ENCODE peak calls at places on chromosomes 16 and 17, in four cellular contexts. V is neural progenitor cell, B is bronchial epithelial cell, I is psoas muscle. D is an unnamed sample.

GRCh38 chr16:87233928-87234327 is 83.3 kb downstream of the C16orf95 start:
- DNase-seq in V (peak; percentile 37), B (no peak), I (no peak), D (peak; percentile 69)

GRCh38 chr17:43900183-43900857 is 7.0 kb downstream of the MPP2 start:
- DNase-seq in V (peak; percentile 96), B (peak; percentile 63), I (peak; percentile 86), D (peak; percentile 99)

GRCh38 chr17:78780852-78781338 is 1.2 kb downstream of the CYTH1 start:
- DNase-seq in V (no peak), B (no peak), I (no peak), D (no peak)

GRCh38 chr17:9421525-9421924 is 154.1 kb downstream of the STX8 start:
- DNase-seq in V (no peak), B (no peak), I (no peak), D (no peak)

GRCh38 chr17:40415390-40415789 is 2.3 kb downstream of the TOP2A start:
- DNase-seq in V (peak; percentile 33), B (peak; percentile 59), I (no peak), D (peak; percentile 36)

GRCh38 chr17:80886641-80887573 is 104.7 kb upstream of the CHMP6 start:
- DNase-seq in V (no peak), B (no peak), I (no peak), D (no peak)

GRCh38 chr16:64629622-64630021 is 492.2 kb downstream of the CDH11 start:
- DNase-seq in V (no peak), B (peak; percentile 80), I (no peak), D (no peak)

GRCh38 chr16:88591577-88592021 is 21.4 kb downstream of the ZC3H18 start:
- DNase-seq in V (no peak), B (no peak), I (peak; percentile 61), D (no peak)

GRCh38 chr17:51255673-51256072 is 4.2 kb downstream of the MBTD1 start:
- DNase-seq in V (no peak), B (no peak), I (no peak), D (no peak)

GRCh38 chr17:51259574-51260236 is at the start of gene MBTD1:
- DNase-seq in V (peak; percentile 97), B (peak; percentile 87), I (peak; percentile 95), D (peak; percentile 96)

GRCh38 chr17:51258756-51259573 is 884 bp downstream of the MBTD1 start:
- DNase-seq in V (no peak), B (no peak), I (peak; percentile 21), D (peak; percentile 29)

GRCh38 chr17:51257150-51258081 is 2.4 kb downstream of the MBTD1 start:
- DNase-seq in V (no peak), B (peak; percentile 17), I (no peak), D (no peak)

DNA sequence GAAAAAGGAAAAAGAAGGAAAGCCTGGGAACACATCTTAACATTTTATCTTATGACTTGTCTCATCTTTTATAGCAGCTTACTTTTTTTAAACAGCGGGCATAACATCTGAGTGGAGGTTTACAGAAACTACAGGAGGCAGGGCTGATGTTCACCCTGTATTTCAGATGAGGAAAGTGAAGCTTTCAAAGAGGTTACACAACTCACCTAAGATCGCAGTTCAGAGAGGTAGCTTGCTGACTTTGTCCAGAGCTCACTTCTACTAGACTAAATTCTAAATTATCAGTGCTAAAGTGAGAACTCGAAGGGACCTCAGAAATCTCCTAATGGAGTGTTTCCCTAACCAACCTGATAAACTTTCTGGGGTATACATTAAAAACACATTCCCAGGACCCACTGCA is 3.7 kb downstream of the MBTD1 start:
- DNase-seq in V (no peak), B (no peak), I (no peak), D (no peak)
- H3K36me3 ChIP-seq in V (peaks cover 24% of the 10 kb centered on the region), B (no peaks in the 10 kb centered on the region), I (peaks cover 62% of the 10 kb centered on the region), D (peaks cover 1% of the 10 kb centered on the region)

GRCh38 chr17:17910060-17910459 is 62.1 kb downstream of the TOM1L2 start:
- DNase-seq in V (no peak), B (no peak), I (no peak), D (peak; percentile 23)

GRCh38 chr17:17906418-17907215 is 65.6 kb downstream of the TOM1L2 start:
- DNase-seq in V (no peak), B (no peak), I (no peak), D (peak; percentile 16)

GRCh38 chr17:17907469-17907868 is 64.7 kb downstream of the TOM1L2 start:
- DNase-seq in V (no peak), B (no peak), I (no peak), D (peak; percentile 16)

GRCh38 chr17:17911003-17911613 is 61.1 kb downstream of the TOM1L2 start:
- DNase-seq in V (peak; percentile 29), B (no peak), I (no peak), D (no peak)

GRCh38 chr17:17909078-17909477 is 63.1 kb downstream of the TOM1L2 start:
- DNase-seq in V (no peak), B (no peak), I (no peak), D (no peak)
- H3K4me3 ChIP-seq in V (no peak overlapping the region), B (no peak overlapping the region), I (no peak overlapping the region), D (no peak overlapping the region)

DNA sequence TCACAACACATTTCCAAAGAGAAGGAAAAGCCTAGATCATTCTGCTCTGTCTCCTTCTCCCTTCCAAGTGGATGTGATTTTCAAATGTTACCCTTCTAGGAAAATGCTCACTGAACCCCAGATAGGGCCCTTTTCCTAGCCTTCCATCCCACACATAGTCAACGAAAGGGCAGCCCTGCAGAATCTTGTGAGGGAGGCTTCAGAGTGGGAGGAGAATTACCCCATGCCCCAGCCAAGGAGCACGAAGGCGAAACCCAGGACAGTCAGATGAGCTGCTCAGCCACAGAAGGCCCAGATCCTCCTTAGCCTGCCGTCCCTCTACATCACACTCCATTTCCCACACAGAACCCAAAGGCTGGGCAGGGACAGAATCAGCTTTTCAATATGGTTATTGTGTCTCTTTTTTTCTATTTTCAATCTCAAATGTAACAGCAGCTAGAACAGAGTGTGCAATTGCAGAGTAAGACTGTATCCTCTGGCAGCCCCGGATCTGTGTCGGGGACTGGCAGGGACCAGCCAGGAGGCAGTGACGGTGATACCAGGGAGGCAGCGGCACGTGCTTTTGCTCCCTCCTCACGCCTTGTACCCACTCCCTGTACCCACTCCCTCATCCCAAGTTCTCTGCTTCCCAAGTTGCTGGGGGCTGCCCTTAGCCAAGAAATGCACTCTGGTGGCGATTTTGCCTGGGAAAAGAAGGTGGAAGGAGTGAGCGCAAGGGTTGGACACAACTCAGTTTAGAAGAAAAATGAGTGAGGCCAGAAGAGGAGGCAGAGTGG is 3.7 kb upstream of the SDK2 start:
- DNase-seq in V (no peak), B (no peak), I (no peak), D (no peak)
- H3K27me3 ChIP-seq in V (peaks cover 25% of the 10 kb centered on the region), B (peaks cover 4% of the 10 kb centered on the region), I (peaks cover 37% of the 10 kb centered on the region), D (peaks cover 39% of the 10 kb centered on the region)

GRCh38 chr17:38617967-38618760 is 12.4 kb upstream of the SRCIN1 start:
- DNase-seq in V (no peak), B (no peak), I (no peak), D (peak; percentile 22)
- H3K36me3 ChIP-seq in V (no peaks in the 10 kb centered on the region), B (no peaks in the 10 kb centered on the region), I (no peaks in the 10 kb centered on the region), D (no peaks in the 10 kb centered on the region)

GRCh38 chr17:21843951-21844590 is 151.7 kb downstream of the KCNJ18 start:
- DNase-seq in V (no peak), B (no peak), I (no peak), D (no peak)

GRCh38 chr17:21841839-21842238 is 149.5 kb downstream of the KCNJ18 start:
- DNase-seq in V (no peak), B (no peak), I (no peak), D (no peak)

GRCh38 chr17:21842332-21843317 is 150.3 kb downstream of the KCNJ18 start:
- DNase-seq in V (no peak), B (no peak), I (no peak), D (peak; percentile 11)

DNA sequence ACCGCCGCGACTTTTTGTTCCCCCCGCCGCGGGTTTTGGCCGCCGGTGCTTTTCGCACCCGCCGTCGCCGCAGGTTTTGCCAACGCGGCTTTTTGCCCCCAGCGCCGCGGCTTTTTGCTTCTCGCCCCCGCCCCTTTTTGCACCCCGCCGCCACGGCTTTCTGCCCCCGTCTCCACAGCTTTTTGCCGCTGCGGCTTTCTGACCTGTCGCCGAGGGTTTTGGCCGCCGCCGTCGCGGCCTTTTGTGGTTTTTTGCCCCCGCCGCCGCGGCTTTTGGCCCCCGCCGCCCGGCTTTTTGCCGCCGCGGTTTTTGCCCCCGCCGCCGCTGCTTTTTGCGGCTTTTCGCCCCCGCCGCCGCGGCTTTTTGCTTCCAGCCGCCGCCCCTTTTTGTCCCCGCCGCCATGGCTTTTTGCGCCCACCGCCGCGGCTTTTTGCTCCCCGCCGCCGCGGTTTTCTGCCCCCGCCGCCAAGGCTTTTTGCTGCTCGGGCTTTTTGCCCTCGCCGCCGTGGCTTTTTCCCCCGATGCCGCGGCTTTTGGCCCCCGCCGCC is 151.1 kb downstream of the KCNJ18 start:
- DNase-seq in V (no peak), B (no peak), I (no peak), D (peak; percentile 5)
- H3K4me3 ChIP-seq in V (no peak overlapping the region), B (no peak overlapping the region), I (no peak overlapping the region), D (no peak overlapping the region)